ENCODE peak calls at places on chromosomes 11 and 22, in four cellular contexts. Z is psoas muscle, C is AG04450, Y is MV-4-11. E is an unnamed sample.

GRCh38 chr11:10274726-10275125 is 19.3 kb downstream of the SBF2 start:
- DNase-seq in Z (no peak), C (no peak), Y (no peak), E (no peak)

GRCh38 chr11:68038718-68039525 is at the start of gene TCIRG1:
- DNase-seq in C (no peak), Y (peak), Z (peak), E (peak)

GRCh38 chr11:34300571-34301295 is 57.1 kb downstream of the ABTB2 start:
- DNase-seq in C (no peak), Z (no peak), Y (peak), E (peak)

GRCh38 chr22:29359469-29359868 is 28.9 kb downstream of the AP1B1 start:
- DNase-seq in Z (peak), C (no peak), Y (no peak), E (peak)

GRCh38 chr11:125295922-125296321 is 131.4 kb downstream of the PKNOX2 start:
- DNase-seq in C (no peak), Z (no peak), Y (no peak), E (no peak)

GRCh38 chr11:44865866-44866272 is 84.8 kb downstream of the TP53I11 start:
- DNase-seq in Z (no peak), C (no peak), Y (no peak), E (no peak)

GRCh38 chr11:69637956-69638871 is 2.7 kb upstream of the CCND1 start:
- DNase-seq in C (no peak), Y (peak), Z (peak), E (peak)

GRCh38 chr22:42760806-42761565 is 40.3 kb upstream of the A4GALT start:
- DNase-seq in Y (no peak), C (no peak), Z (no peak), E (no peak)

GRCh38 chr11:68974421-68975194 is 6.2 kb downstream of the MRGPRD start:
- DNase-seq in Y (no peak), Z (peak), C (no peak), E (peak)

GRCh38 chr11:133541331-133542095 is 9.2 kb upstream of the OPCML start:
- DNase-seq in C (no peak), Y (no peak), Z (no peak), E (no peak)

GRCh38 chr11:68430384-68430783 is 30.2 kb upstream of the PPP6R3 start:
- DNase-seq in Y (no peak), C (no peak), Z (no peak), E (no peak)

GRCh38 chr11:56841210-56841810 is 92.8 kb upstream of the OR9G4 start:
- DNase-seq in Z (peak), C (peak), Y (peak), E (peak)

GRCh38 chr11:111455291-111456085 is 56.7 kb downstream of the BTG4 start:
- DNase-seq in C (no peak), Z (no peak), Y (no peak), E (no peak)

GRCh38 chr11:75279273-75279672 is 38.7 kb downstream of the TPBGL start:
- DNase-seq in Y (no peak), C (no peak), Z (peak), E (no peak)

GRCh38 chr22:50545522-50546325 is at the start of gene KLHDC7B:
- DNase-seq in Y (no peak), C (no peak), Z (peak), E (peak)

GRCh38 chr11:113862430-113862829 is 12.9 kb downstream of the USP28 start:
- DNase-seq in C (no peak), Y (no peak), Z (no peak), E (no peak)

GRCh38 chr22:50268655-50269113 is 1.5 kb downstream of the MAPK11 start:
- DNase-seq in C (no peak), Z (no peak), Y (no peak), E (peak)

GRCh38 chr11:12187399-12187798 is 77.0 kb downstream of the MICAL2 start:
- DNase-seq in C (no peak), Z (no peak), Y (peak), E (no peak)

GRCh38 chr11:60377737-60378136 is 595 bp upstream of the MS4A7 start:
- DNase-seq in C (no peak), Y (peak), Z (peak), E (peak)

GRCh38 chr11:106216281-106216680 is 138.8 kb downstream of the AASDHPPT start:
- DNase-seq in Z (no peak), Y (no peak), C (no peak), E (no peak)

GRCh38 chr11:74570266-74571061 is 21.9 kb upstream of the POLD3 start:
- DNase-seq in C (no peak), Y (peak), Z (no peak), E (peak)

GRCh38 chr22:32579533-32580220 is 105.1 kb downstream of the FBXO7 start:
- DNase-seq in Y (no peak), C (no peak), Z (peak), E (no peak)

GRCh38 chr11:106413222-106413621 is 335.8 kb downstream of the AASDHPPT start:
- DNase-seq in C (no peak), Z (no peak), Y (no peak), E (no peak)

GRCh38 chr11:82733444-82734119 is at the start of gene FAM181B:
- DNase-seq in C (no peak), Z (peak), Y (no peak), E (peak)

GRCh38 chr11:59285716-59286260 is 72.9 kb upstream of the OR5AN1 start:
- DNase-seq in Y (no peak), Z (no peak), C (no peak), E (no peak)

GRCh38 chr11:114307524-114308203 is 11.5 kb downstream of the NNMT start:
- DNase-seq in C (no peak), Z (peak), Y (no peak), E (peak)

GRCh38 chr11:127875076-127875475 is 712.3 kb downstream of the ETS1 start:
- DNase-seq in C (no peak), Z (no peak), Y (no peak), E (no peak)

E was measured in NB4.